ENCODE peak calls at places on chromosomes 4 and X, in nine cellular contexts. Y is heart left ventricle, O is mammary epithelial cell, F is foreskin fibroblast, D is HCT116, E is suprapubic skin, V is epithelial cell of esophagus, Z is PC-9, S is transverse colon. I is an unnamed sample.

GRCh38 chrX:11349661-11350337 is 56.6 kb downstream of the AMELX start:
- DNase-seq in Y (no peak), O (no peak), F (no peak), D (no peak), E (no peak), V (no peak), Z (no peak), S (no peak), I (no peak)

GRCh38 chr4:20126906-20127305 is 124.8 kb upstream of the SLIT2 start:
- DNase-seq in Y (no peak), O (peak; percentile 11), F (peak; percentile 86), D (no peak), E (no peak), V (peak; percentile 91), Z (no peak), S (no peak), I (peak; percentile 31)

GRCh38 chr4:89765966-89766365 is 71.0 kb downstream of the SNCA start:
- DNase-seq in Y (no peak), O (peak; percentile 86), F (peak; percentile 54), D (no peak), E (no peak), V (peak; percentile 56), Z (no peak), S (no peak), I (peak; percentile 29)

GRCh38 chrX:150903110-150903508 is 4.6 kb upstream of the CD99L2 start:
- DNase-seq in Y (no peak), O (no peak), F (no peak), D (no peak), E (no peak), V (no peak), Z (no peak), S (no peak), I (no peak)

GRCh38 chr4:96566755-96567154 is 726.9 kb downstream of the PDHA2 start:
- DNase-seq in Y (no peak), O (no peak), F (no peak), D (no peak), E (no peak), V (no peak), Z (no peak), S (no peak), I (no peak)

GRCh38 chrX:106437407-106437806 is 174.4 kb upstream of the RADX start:
- DNase-seq in Y (no peak), O (no peak), F (no peak), D (no peak), E (no peak), V (no peak), Z (no peak), S (no peak), I (no peak)

GRCh38 chr4:4871267-4872147 is 12.0 kb downstream of the MSX1 start:
- DNase-seq in Y (no peak), O (no peak), F (no peak), D (no peak), E (no peak), V (no peak), Z (no peak), S (no peak), I (no peak)

GRCh38 chr4:15672096-15672495 is 9.5 kb upstream of the FAM200B start:
- DNase-seq in Y (no peak), O (no peak), F (no peak), D (no peak), E (no peak), V (peak; percentile 51), Z (no peak), S (no peak), I (no peak)

GRCh38 chr4:17336524-17336941 is 175.4 kb downstream of the QDPR start:
- DNase-seq in Y (no peak), O (peak; percentile 14), F (no peak), D (peak; percentile 78), E (no peak), V (peak; percentile 45), Z (peak; percentile 90), S (peak; percentile 9), I (no peak)

GRCh38 chr4:56026596-56026995 is 77.9 kb downstream of the CEP135 start:
- DNase-seq in Y (no peak), O (peak; percentile 41), F (no peak), D (peak; percentile 27), E (no peak), V (peak; percentile 75), Z (no peak), S (no peak), I (no peak)

GRCh38 chr4:117001077-117001476 is 84.3 kb downstream of the TRAM1L1 start:
- DNase-seq in Y (no peak), O (no peak), F (no peak), D (no peak), E (no peak), V (no peak), Z (no peak), S (no peak), I (no peak)

GRCh38 chrX:24117288-24117687 is 32.2 kb upstream of the ZFX start:
- DNase-seq in Y (no peak), O (peak; percentile 37), F (peak; percentile 53), D (no peak), E (no peak), V (peak; percentile 34), Z (no peak), S (no peak), I (peak; percentile 57)

GRCh38 chrX:12567857-12568256 is 223.4 kb upstream of the PRPS2 start:
- DNase-seq in Y (no peak), O (no peak), F (no peak), D (no peak), E (no peak), V (peak; percentile 18), Z (no peak), S (no peak), I (no peak)

GRCh38 chrX:24216037-24216436 is 66.5 kb downstream of the ZFX start:
- DNase-seq in Y (no peak), O (no peak), F (no peak), D (no peak), E (no peak), V (no peak), Z (no peak), S (no peak), I (no peak)

GRCh38 chrX:5051831-5052491 is 1176.7 kb downstream of the NLGN4X start:
- DNase-seq in Y (peak; percentile 16), O (peak; percentile 82), F (peak; percentile 56), D (no peak), E (no peak), V (peak; percentile 19), Z (peak; percentile 93), S (peak; percentile 13), I (no peak)

GRCh38 chrX:79366888-79367749 is at the start of gene ITM2A:
- DNase-seq in Y (peak; percentile 69), O (peak; percentile 19), F (no peak), D (no peak), E (peak; percentile 71), V (peak; percentile 0), Z (no peak), S (peak; percentile 34), I (no peak)

GRCh38 chrX:79365591-79365990 is 1.5 kb downstream of the ITM2A start:
- DNase-seq in Y (no peak), O (no peak), F (no peak), D (no peak), E (no peak), V (no peak), Z (no peak), S (no peak), I (no peak)

GRCh38 chrX:79369871-79370270 is 2.7 kb upstream of the ITM2A start:
- DNase-seq in Y (no peak), O (no peak), F (no peak), D (no peak), E (no peak), V (peak; percentile 0), Z (no peak), S (no peak), I (no peak)

GRCh38 chrX:79366556-79366887 is 612 bp downstream of the ITM2A start:
- DNase-seq in Y (no peak), O (no peak), F (no peak), D (no peak), E (no peak), V (no peak), Z (no peak), S (no peak), I (no peak)

DNA sequence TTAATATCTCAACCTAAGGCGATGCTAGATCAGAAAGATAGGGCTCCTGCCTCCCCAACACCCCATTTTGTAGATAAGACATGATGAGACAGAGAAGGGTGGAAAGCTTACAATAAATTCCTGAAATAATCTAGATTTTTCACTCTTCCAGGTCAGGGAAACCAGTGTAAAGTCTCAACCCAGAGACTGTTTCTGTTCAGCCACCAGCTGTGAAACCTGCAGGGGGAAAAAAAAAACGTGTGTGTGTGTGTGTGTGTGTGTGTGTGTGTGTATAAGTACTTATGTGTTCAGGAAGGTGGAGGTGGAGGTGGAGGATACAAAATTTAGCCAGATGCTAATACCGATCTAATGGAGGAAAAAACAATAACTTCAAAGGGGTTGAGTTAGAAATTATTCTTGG is 773 bp upstream of the ITM2A start:
- DNase-seq in Y (no peak), O (no peak), F (no peak), D (no peak), E (no peak), V (no peak), Z (no peak), S (no peak), I (no peak)
- H3K4me3 ChIP-seq in Y (no peak overlapping the region), O (no peak overlapping the region), F (no peak overlapping the region), D (no peak overlapping the region), E (peak overlapping the region; percentile 54), V (no peak overlapping the region), Z (no peak overlapping the region), S (no peak overlapping the region), I (no peak overlapping the region)

DNA sequence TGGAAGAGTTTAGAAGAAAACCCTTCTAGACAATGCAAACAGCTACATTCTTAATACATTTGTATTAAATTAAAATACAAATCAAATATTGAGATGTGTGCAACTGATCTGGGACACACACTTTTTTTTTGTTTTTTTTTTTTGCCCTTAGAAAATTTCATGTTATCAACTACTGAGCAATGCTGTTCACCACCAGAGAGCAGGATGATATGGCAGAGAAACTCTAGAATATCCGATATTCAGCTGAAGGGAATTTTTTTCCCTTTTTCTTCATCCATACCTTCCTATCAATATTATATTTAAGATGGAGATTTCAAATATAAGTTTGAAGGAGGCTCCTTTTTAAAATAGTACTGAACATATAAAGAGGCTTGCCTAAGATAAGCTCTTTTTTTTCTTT is 1.0 kb downstream of the NDST3 start:
- DNase-seq in Y (no peak), O (no peak), F (no peak), D (no peak), E (no peak), V (no peak), Z (no peak), S (no peak), I (no peak)
- TF ChIP-seq CTCF in Y (no peak), O (no peak), F (no peak), D (no peak), E (no peak), V (no peak), Z (no peak), S (no peak), I (no peak)

GRCh38 chrX:95662200-95662599 is 1022.4 kb upstream of the DIAPH2 start:
- DNase-seq in Y (no peak), O (no peak), F (no peak), D (no peak), E (no peak), V (no peak), Z (no peak), S (no peak), I (no peak)
- H3K4me3 ChIP-seq in Y (no peak overlapping the region), O (no peak overlapping the region), F (no peak overlapping the region), D (no peak overlapping the region), E (no peak overlapping the region), V (no peak overlapping the region), Z (no peak overlapping the region), S (no peak overlapping the region), I (no peak overlapping the region)

DNA sequence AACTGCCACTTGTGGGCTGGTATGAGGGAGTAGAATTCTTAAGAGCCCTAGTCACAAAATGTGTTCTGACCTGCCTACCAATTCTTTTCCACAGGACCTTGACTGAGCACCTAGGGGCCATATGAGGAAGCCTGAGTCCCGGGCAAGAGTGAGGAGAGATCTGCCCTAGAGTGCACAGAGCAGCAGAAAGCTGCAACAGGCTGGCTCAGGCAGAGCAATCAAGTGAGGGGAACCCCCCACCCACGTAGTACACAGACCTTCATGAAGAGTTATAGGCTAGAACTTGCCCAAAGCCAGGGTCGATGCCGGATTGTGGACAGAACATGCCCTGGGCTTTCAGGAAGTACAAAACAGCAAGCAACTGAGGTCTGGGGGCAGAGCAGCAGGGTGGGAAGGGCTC is 117.0 kb downstream of the SPOCK3 start:
- DNase-seq in Y (no peak), O (peak; percentile 81), F (no peak), D (no peak), E (no peak), V (peak; percentile 95), Z (no peak), S (no peak), I (no peak)
- TF ChIP-seq CTCF in Y (no peak), O (peak; percentile 28), F (no peak), D (no peak), E (no peak), V (peak; percentile 32), Z (no peak), S (no peak), I (no peak)

I was measured in AG09309.